ENCODE peak calls at places on chromosomes 5 and 9, in four cellular contexts. M, P, O and N are unnamed samples. For H3K36me3, the result is how much of the 10 kb centered on the place peaks cover.

GRCh38 chr9:7216004-7216821 is 458.4 kb downstream of the KDM4C start:
- DNase-seq in O (no peak), P (peak), M (no peak), N (no peak)

GRCh38 chr9:1941989-1942388 is 73.2 kb upstream of the SMARCA2 start:
- DNase-seq in P (peak), M (no peak), O (no peak), N (no peak)

GRCh38 chr9:93300585-93301081 is 116.7 kb downstream of the WNK2 start:
- DNase-seq in O (peak), P (no peak), M (no peak), N (peak)

GRCh38 chr5:65262094-65262493 is 219.6 kb downstream of the ADAMTS6 start:
- DNase-seq in O (peak), M (no peak), P (peak), N (no peak)

GRCh38 chr9:126122901-126123616 is 203.6 kb upstream of the MVB12B start:
- DNase-seq in P (no peak), O (no peak), M (peak), N (no peak)

GRCh38 chr9:89359018-89359417 is 40.7 kb downstream of the SECISBP2 start:
- DNase-seq in P (no peak), M (no peak), O (peak), N (no peak)

GRCh38 chr9:90505695-90506094 is 136.9 kb downstream of the DIRAS2 start:
- DNase-seq in M (no peak), P (no peak), O (no peak), N (no peak)

GRCh38 chr9:128222026-128222425 is 18.8 kb downstream of the DNM1 start:
- DNase-seq in M (no peak), O (no peak), P (no peak), N (no peak)

GRCh38 chr5:32851774-32852173 is 140.7 kb downstream of the NPR3 start:
- DNase-seq in P (no peak), M (no peak), O (no peak), N (no peak)

DNA sequence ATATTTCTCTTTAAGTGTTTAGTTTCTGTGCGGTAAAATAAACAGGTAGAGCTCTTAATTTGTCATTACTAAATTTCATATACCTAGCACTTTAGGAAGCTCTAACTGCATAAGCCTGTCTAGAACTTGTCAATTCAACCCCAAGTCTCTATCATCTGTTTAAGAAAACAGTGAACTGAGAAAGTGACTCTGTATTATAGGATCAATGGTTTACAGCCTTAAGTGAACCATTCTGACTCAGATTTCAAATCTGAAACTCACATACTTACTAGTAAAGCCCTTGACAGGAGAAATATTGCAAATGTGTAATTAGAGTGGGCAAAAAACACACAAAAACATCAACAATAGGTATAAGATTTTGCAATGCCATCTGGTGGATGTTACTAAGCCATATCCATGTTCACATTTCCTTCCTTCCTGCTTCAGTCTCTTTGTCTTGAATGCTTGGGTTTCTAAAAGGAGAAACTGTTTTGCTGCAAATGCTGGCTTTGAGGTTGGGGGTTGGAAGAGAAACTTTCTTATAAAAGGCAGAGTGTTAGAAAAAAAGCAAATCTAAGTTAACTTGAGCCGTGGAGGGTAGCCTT is 101.8 kb downstream of the DOCK8 start:
- DNase-seq in O (no peak), M (no peak), P (no peak), N (no peak)
- H3K36me3 ChIP-seq in O (under half), M (under half), P (under half), N (under half)

DNA sequence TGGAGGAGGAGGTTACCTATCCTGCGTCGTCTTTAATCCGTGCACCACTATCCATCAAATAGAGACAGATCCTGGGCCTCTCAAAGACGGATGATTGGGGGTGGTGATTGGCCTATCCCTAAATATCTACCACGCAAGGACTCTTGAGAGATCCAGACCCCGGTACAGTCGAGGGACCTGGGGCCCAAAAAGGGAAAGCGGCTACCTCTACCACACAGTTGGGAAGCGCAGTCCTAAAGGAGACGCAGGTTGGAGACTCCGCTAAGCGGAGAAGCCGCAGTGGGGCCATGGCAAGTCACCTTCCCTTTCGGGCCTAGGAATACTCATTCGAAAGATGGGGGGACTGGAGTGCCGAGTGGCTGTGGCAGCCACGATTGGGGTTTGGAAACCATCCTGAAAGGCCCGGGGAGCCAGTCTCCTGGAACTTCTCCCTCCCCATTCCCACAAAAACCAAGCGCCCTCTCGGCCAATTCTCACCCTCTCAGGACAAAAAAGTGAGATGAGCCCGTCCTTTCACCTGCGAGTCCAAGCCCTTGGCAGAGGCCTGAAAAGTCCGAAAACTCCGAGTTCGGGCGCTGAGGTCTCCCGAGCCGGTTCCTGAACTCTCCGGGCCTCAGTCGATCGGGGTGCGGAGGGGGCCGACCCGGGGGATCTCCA is 499 bp upstream of the FOXE1 start:
- DNase-seq in M (no peak), P (no peak), O (no peak), N (no peak)
- H3K4me3 ChIP-seq in M (peak), P (no peak), O (peak), N (no peak)

DNA sequence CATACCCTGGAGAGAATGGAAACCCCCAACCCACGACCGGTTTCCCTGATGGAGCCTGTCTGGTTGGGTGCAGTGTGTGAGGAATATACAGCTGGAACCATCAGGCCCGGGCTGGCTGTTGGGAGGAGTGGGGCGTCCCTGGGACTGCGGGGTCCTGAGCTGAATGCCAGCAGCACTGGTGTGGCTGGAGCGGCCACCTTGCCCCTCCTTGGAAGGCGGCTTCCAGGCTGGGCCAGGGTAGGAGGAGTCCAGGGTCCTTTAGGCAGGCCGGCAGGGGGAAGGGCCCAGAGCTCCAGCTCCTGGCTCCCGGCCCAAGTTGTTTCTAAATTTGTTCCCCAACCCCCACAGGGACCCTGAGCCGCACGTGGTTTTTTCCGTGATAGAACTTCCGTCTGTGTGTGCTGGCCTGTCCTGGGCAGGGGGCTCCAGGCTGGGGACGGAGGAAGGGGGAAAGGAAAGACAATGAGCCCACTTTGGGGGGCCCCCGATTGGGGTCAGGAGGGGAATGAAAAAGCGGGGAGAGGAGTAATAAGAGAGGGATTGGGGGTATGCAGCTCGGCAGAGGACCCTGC is 683 bp upstream of the TOR4A start:
- DNase-seq in M (peak), O (peak), P (peak), N (peak)
- H3K36me3 ChIP-seq in M (under half), O (under half), P (under half), N (under half)

GRCh38 chr9:91816356-91816755 is 133.7 kb downstream of the ROR2 start:
- DNase-seq in P (no peak), M (no peak), O (no peak), N (no peak)

GRCh38 chr9:91818226-91818587 is 131.8 kb downstream of the ROR2 start:
- DNase-seq in P (no peak), M (no peak), O (no peak), N (no peak)

GRCh38 chr9:91818647-91819403 is 131.2 kb downstream of the ROR2 start:
- DNase-seq in O (no peak), M (no peak), P (no peak), N (no peak)

GRCh38 chr9:91817106-91817492 is 132.9 kb downstream of the ROR2 start:
- DNase-seq in M (no peak), O (no peak), P (no peak), N (no peak)

GRCh38 chr9:91817493-91818225 is 132.4 kb downstream of the ROR2 start:
- DNase-seq in O (no peak), M (no peak), P (peak), N (peak)
- H3K4me3 ChIP-seq in O (no peak), M (no peak), P (peak), N (no peak)

GRCh38 chr9:77800924-77801551 is 152.9 kb upstream of the GNA14 start:
- DNase-seq in O (no peak), M (no peak), P (no peak), N (no peak)

GRCh38 chr9:77802064-77802463 is 153.9 kb upstream of the GNA14 start:
- DNase-seq in M (no peak), O (no peak), P (no peak), N (no peak)

GRCh38 chr9:77805810-77806209 is 157.7 kb upstream of the GNA14 start:
- DNase-seq in P (no peak), M (no peak), O (no peak), N (no peak)

GRCh38 chr9:77803423-77803822 is 155.3 kb upstream of the GNA14 start:
- DNase-seq in M (no peak), P (peak), O (no peak), N (no peak)

DNA sequence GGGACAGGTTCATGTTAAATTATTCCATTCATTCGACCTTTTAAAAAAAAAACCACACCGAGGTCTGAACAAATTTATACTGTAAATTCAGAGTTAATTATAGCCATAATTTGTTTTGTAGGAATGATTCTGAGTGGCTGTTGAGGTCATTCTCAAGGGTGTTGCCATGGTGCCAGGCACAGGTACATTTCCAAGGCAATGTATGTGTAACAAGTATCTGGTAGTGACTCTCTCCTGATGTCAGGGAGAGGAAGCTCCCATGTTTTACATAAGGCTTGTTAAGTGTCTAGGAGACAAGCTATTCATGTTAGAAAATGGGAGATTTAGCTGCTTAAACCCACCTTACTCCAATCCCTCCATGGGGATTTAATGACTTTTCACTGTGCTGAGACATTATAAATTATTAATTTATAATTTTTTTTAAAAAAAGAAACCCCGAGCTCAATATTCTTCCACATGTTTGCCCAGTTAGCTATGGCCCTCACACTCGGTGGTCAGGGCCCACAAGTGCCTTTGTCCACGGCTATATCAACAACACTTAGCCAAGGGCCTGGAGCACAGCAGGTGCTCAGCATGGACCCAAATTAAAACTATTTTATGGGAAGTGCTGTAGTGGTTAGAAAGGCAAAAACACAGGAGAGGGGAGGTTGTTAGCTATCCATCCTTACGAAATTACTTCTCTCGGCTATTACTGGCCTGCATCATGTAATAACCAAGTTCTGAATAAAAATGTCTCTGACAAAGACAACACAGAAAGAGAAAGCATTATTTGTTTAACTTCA is 154.6 kb upstream of the GNA14 start:
- DNase-seq in P (no peak), O (no peak), M (no peak), N (no peak)
- H3K36me3 ChIP-seq in P (under half), O (under half), M (under half), N (under half)

GRCh38 chr9:136403915-136404800 is 4.2 kb upstream of the SNAPC4 start:
- DNase-seq in P (no peak), M (no peak), O (no peak), N (no peak)

GRCh38 chr9:136402067-136402466 is 2.1 kb upstream of the SNAPC4 start:
- DNase-seq in M (no peak), P (no peak), O (no peak), N (no peak)

GRCh38 chr9:136405481-136405880 is 4.9 kb downstream of the ENTR1 start:
- DNase-seq in P (no peak), O (no peak), M (no peak), N (no peak)

GRCh38 chr9:136403538-136403914 is 3.6 kb upstream of the SNAPC4 start:
- DNase-seq in O (no peak), P (no peak), M (no peak), N (no peak)

DNA sequence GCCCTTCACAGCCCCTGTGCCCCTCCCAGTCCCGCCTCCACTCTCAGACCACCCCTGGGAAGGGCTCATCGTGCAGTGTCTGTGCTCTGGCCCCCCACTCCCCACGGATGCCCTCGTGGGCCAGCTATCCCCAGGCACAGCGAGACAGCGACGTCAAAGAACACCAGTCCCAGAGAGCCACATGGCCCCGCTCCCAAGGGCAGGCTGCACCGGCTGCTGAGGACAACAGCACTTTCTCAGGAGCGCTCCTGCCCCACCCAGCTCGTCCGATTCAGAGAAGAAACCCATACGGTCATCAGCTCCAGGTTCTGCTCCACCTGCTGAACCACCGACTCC is 4.8 kb upstream of the SNAPC4 start:
- DNase-seq in M (no peak), O (no peak), P (no peak), N (no peak)
- H3K4me3 ChIP-seq in M (no peak), O (no peak), P (no peak), N (no peak)

GRCh38 chr9:136546697-136547481 is 1.0 kb upstream of the NOTCH1 start:
- DNase-seq in M (peak), O (no peak), P (peak), N (peak)
- H3K36me3 ChIP-seq in M (under half), O (under half), P (under half), N (under half)

GRCh38 chr9:105385372-105385985 is 62.4 kb upstream of the FSD1L start:
- DNase-seq in P (no peak), O (peak), M (no peak), N (peak)
- H3K4me3 ChIP-seq in P (no peak), O (peak), M (no peak), N (no peak)

GRCh38 chr9:69218166-69218565 is 44.1 kb downstream of the TJP2 start:
- DNase-seq in O (no peak), M (no peak), P (no peak), N (no peak)
- H3K36me3 ChIP-seq in O (under half), M (under half), P (under half), N (half or more)

DNA sequence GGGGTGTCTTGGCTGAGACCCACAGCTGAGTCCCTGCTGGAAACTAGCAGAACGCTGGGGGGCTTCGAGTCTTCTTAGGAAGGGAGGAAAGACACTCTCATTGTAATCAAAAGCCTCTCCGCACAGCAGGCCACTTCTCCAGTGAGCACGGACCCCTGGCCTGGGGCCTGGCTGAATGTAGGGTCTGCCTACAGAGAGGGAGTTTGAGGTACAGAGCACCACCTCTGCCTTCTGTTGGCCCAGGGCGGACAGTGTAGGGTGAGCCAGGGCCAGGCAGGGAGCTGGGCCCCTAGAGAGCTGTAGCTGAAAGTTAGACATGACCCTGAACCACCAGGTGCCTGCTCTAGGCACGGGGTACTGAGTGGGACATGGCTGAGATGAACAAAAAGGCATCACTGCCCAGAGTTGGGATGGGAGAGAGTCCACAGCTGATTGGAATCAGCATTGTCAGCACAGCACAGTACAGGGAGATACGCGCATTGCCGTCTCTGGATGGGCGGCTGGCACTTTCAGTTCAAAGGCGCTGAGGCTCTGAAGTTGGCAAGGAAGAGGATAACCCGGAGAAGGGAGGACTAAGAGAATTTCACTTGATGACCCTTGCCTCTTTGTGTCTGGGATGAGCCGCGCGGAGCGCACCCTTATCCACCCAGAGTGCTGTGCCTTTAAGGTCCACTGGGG is 363 bp upstream of the SLC25A48 start:
- DNase-seq in P (no peak), M (peak), O (no peak), N (no peak)
- H3K4me3 ChIP-seq in P (peak), M (peak), O (peak), N (peak)